ENCODE peak calls at places on chromosome 21, in nine cellular contexts. M is KBM-7; T is AG10803; P is Right ventricle myocardium superior; J is posterior cingulate gyrus; K is NCI-H774; H is activated CD4-positive, alpha-beta T cell treated with anti-CD3 and anti-CD28 coated beads, Interleukin-2, amount 10 ng/mL, durations not matched to agents 7 days and 5 days; G is cardiac fibroblast; Q is psoas muscle. Y is an unnamed sample.
A peak's percentile ranks its signal among the peaks of the same experiment; 100 is the strongest.

GRCh38 chr21:36555199-36555598 is 75.3 kb upstream of the CLDN14 start:
- DNase-seq in M (no peak), T (no peak), P (no peak), J (no peak), K (no peak), H (no peak), G (no peak), Q (no peak), Y (no peak)

GRCh38 chr21:26099610-26100219 is 70.9 kb downstream of the APP start:
- DNase-seq in M (no peak), T (peak; percentile 86), P (no peak), J (no peak), K (no peak), H (no peak), G (no peak), Q (no peak), Y (no peak)

GRCh38 chr21:46007498-46007868 is 25.9 kb downstream of the COL6A1 start:
- DNase-seq in M (no peak), T (no peak), P (no peak), J (no peak), K (no peak), H (no peak), G (no peak), Q (no peak), Y (no peak)

GRCh38 chr21:39533545-39534226 is 79.1 kb upstream of the B3GALT5 start:
- DNase-seq in M (peak; percentile 8), T (no peak), P (no peak), J (no peak), K (no peak), H (no peak), G (no peak), Q (no peak), Y (no peak)

GRCh38 chr21:15772654-15773053 is 42.9 kb downstream of the USP25 start:
- DNase-seq in M (no peak), T (peak; percentile 10), P (no peak), J (no peak), K (no peak), H (no peak), G (peak; percentile 20), Q (no peak), Y (no peak)

GRCh38 chr21:15729674-15730483 is at the start of gene USP25:
- DNase-seq in M (peak; percentile 88), T (peak; percentile 78), P (peak; percentile 95), J (peak; percentile 77), K (peak; percentile 86), H (peak; percentile 87), G (peak; percentile 67), Q (peak; percentile 93), Y (peak; percentile 88)

GRCh38 chr21:38816400-38816973 is 10.8 kb downstream of the ETS2 start:
- DNase-seq in M (no peak), T (no peak), P (no peak), J (no peak), K (no peak), H (no peak), G (no peak), Q (no peak), Y (no peak)

GRCh38 chr21:37642493-37642892 is 273.8 kb downstream of the KCNJ6 start:
- DNase-seq in M (peak; percentile 49), T (no peak), P (no peak), J (no peak), K (no peak), H (peak; percentile 45), G (no peak), Q (no peak), Y (peak; percentile 10)

GRCh38 chr21:43917515-43918384 is 52.7 kb downstream of the AGPAT3 start:
- DNase-seq in M (no peak), T (no peak), P (no peak), J (no peak), K (no peak), H (peak; percentile 26), G (no peak), Q (no peak), Y (no peak)

GRCh38 chr21:41374867-41375533 is 13.2 kb downstream of the MX2 start:
- DNase-seq in M (no peak), T (no peak), P (no peak), J (no peak), K (no peak), H (peak; percentile 37), G (no peak), Q (no peak), Y (no peak)

GRCh38 chr21:34871026-34871908 is 177.8 kb downstream of the RUNX1 start:
- DNase-seq in M (no peak), T (no peak), P (no peak), J (no peak), K (no peak), H (no peak), G (no peak), Q (no peak), Y (no peak)

GRCh38 chr21:24023936-24024335 is 1583.3 kb downstream of the MRPL39 start:
- DNase-seq in M (no peak), T (no peak), P (no peak), J (no peak), K (peak; percentile 52), H (no peak), G (no peak), Q (no peak), Y (no peak)

GRCh38 chr21:29487154-29487553 is 188.4 kb downstream of the BACH1 start:
- DNase-seq in M (no peak), T (no peak), P (no peak), J (no peak), K (no peak), H (no peak), G (no peak), Q (no peak), Y (no peak)

GRCh38 chr21:46122241-46122671 is 24.3 kb downstream of the COL6A2 start:
- DNase-seq in M (no peak), T (peak; percentile 74), P (no peak), J (peak; percentile 12), K (no peak), H (no peak), G (peak; percentile 95), Q (no peak), Y (no peak)

GRCh38 chr21:14064296-14064645 is 146.5 kb downstream of the LIPI start:
- DNase-seq in M (no peak), T (no peak), P (no peak), J (no peak), K (no peak), H (no peak), G (no peak), Q (no peak), Y (no peak)

GRCh38 chr21:40178726-40179125 is 311.5 kb downstream of the PCP4 start:
- DNase-seq in M (no peak), T (no peak), P (no peak), J (no peak), K (no peak), H (no peak), G (no peak), Q (no peak), Y (no peak)

GRCh38 chr21:16587141-16587570 is 857.4 kb downstream of the USP25 start:
- DNase-seq in M (no peak), T (peak; percentile 59), P (peak; percentile 60), J (peak; percentile 81), K (peak; percentile 74), H (no peak), G (peak; percentile 93), Q (peak; percentile 65), Y (no peak)

GRCh38 chr21:44903689-44904088 is 17.0 kb downstream of the ITGB2 start:
- DNase-seq in M (no peak), T (no peak), P (peak; percentile 38), J (no peak), K (no peak), H (no peak), G (no peak), Q (peak; percentile 10), Y (no peak)

GRCh38 chr21:37370152-37371040 is 3.8 kb downstream of the DYRK1A start:
- DNase-seq in M (peak; percentile 85), T (peak; percentile 32), P (no peak), J (no peak), K (no peak), H (no peak), G (peak; percentile 69), Q (no peak), Y (no peak)

GRCh38 chr21:35111531-35111930 is 62.4 kb upstream of the RUNX1 start:
- DNase-seq in M (no peak), T (no peak), P (no peak), J (no peak), K (no peak), H (no peak), G (no peak), Q (no peak), Y (no peak)

GRCh38 chr21:45826733-45827692 is 154.6 kb upstream of the COL6A1 start:
- DNase-seq in M (no peak), T (no peak), P (no peak), J (no peak), K (no peak), H (peak; percentile 45), G (no peak), Q (no peak), Y (no peak)

GRCh38 chr21:38899277-38899947 is 93.7 kb downstream of the ETS2 start:
- DNase-seq in M (no peak), T (no peak), P (no peak), J (no peak), K (no peak), H (no peak), G (no peak), Q (no peak), Y (no peak)

GRCh38 chr21:33870768-33871167 is 44.8 kb downstream of the ATP5PO start:
- DNase-seq in M (no peak), T (no peak), P (no peak), J (no peak), K (no peak), H (no peak), G (no peak), Q (no peak), Y (no peak)

GRCh38 chr21:44291936-44292811 is 6.5 kb downstream of the AIRE start:
- DNase-seq in M (no peak), T (no peak), P (no peak), J (no peak), K (no peak), H (no peak), G (no peak), Q (peak; percentile 20), Y (no peak)

GRCh38 chr21:34877485-34878128 is 171.5 kb downstream of the RUNX1 start:
- DNase-seq in M (no peak), T (no peak), P (no peak), J (no peak), K (no peak), H (no peak), G (no peak), Q (no peak), Y (no peak)

GRCh38 chr21:26798856-26799751 is 46.1 kb downstream of the ADAMTS1 start:
- DNase-seq in M (no peak), T (no peak), P (no peak), J (no peak), K (peak; percentile 54), H (no peak), G (no peak), Q (no peak), Y (no peak)

GRCh38 chr21:32423320-32423719 is 10.8 kb downstream of the EVA1C start:
- DNase-seq in M (no peak), T (peak; percentile 92), P (no peak), J (no peak), K (no peak), H (no peak), G (peak; percentile 91), Q (no peak), Y (no peak)

GRCh38 chr21:28636988-28637691 is 355.5 kb downstream of the LTN1 start:
- DNase-seq in M (peak; percentile 0), T (peak; percentile 89), P (no peak), J (no peak), K (no peak), H (no peak), G (peak; percentile 94), Q (no peak), Y (no peak)

Y was measured in NK-92 treated with Interleukin-12 subunit alpha and Interleukin-12 subunit beta, amount 100 ng/mL, for 24 hours.